ENCODE peak calls at places on chromosomes 5 and 9, in five cellular contexts. O is breast epithelium, K is stomach, T is sigmoid colon, X is suprapubic skin. M is an unnamed sample.

GRCh38 chr9:106677815-106678214 is 185.2 kb upstream of the ZNF462 start:
- DNase-seq in T (no peak), O (no peak), X (no peak), K (no peak), M (no peak)

GRCh38 chr5:146720132-146720531 is 158.4 kb downstream of the PPP2R2B start:
- DNase-seq in O (no peak), K (no peak), T (no peak), X (no peak), M (no peak)

GRCh38 chr5:14676320-14676719 is 11.8 kb downstream of the OTULIN start:
- DNase-seq in O (no peak), T (no peak), K (peak), X (no peak), M (no peak)

GRCh38 chr5:169707714-169708113 is 70.6 kb downstream of the DOCK2 start:
- DNase-seq in O (no peak), X (no peak), T (no peak), K (no peak), M (no peak)

GRCh38 chr5:18113724-18114123 is 479.5 kb downstream of the TAF11L14 start:
- DNase-seq in O (no peak), T (no peak), X (no peak), K (no peak), M (peak)

GRCh38 chr9:131273791-131274673 is 2.3 kb downstream of the FAM78A start:
- DNase-seq in X (no peak), T (no peak), K (no peak), O (no peak), M (no peak)

GRCh38 chr5:36635721-36636390 is 29.4 kb downstream of the SLC1A3 start:
- DNase-seq in T (no peak), O (no peak), X (no peak), K (no peak), M (no peak)

GRCh38 chr5:71830626-71831539 is 111.8 kb downstream of the CARTPT start:
- DNase-seq in T (peak), O (peak), K (peak), X (no peak), M (no peak)

GRCh38 chr9:81634437-81634836 is 54.9 kb downstream of the TLE1 start:
- DNase-seq in K (no peak), O (no peak), T (no peak), X (no peak), M (no peak)

GRCh38 chr5:55172051-55172899 is 702 bp downstream of the CDC20B start:
- DNase-seq in K (peak), X (no peak), O (peak), T (peak), M (peak)
- H3K4me3 ChIP-seq in K (peak), X (peak), O (peak), T (peak), M (peak)

GRCh38 chr5:10726179-10726912 is 34.7 kb downstream of the DAP start:
- DNase-seq in K (no peak), X (no peak), O (no peak), T (no peak), M (no peak)
- TF ChIP-seq POLR2AphosphoS5 in K (peak), X (no peak), O (no peak), T (no peak), M (no peak)

DNA sequence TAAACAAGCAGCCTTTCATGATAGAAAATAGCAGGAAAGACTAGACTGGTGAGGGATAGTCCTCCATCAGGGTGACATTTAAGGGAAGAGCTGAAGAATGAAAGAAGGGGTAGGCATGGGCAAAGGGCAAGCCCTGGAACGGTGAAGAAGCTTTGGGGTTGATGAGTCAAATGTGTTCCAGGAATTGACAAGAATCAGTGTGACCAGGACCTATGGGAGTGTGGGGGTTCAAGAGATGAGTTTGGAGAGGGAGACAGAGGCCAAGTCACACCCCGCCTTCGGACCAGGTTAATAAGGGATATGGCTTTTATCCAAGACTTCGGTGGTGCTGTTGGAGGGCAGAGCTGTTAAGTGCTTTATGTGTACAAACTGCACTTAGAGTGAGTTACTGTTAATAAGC is 900 bp downstream of the PMPCA start:
- DNase-seq in T (no peak), K (no peak), X (no peak), O (no peak), M (no peak)
- H3K4me3 ChIP-seq in T (peak), K (peak), X (peak), O (peak), M (peak)

DNA sequence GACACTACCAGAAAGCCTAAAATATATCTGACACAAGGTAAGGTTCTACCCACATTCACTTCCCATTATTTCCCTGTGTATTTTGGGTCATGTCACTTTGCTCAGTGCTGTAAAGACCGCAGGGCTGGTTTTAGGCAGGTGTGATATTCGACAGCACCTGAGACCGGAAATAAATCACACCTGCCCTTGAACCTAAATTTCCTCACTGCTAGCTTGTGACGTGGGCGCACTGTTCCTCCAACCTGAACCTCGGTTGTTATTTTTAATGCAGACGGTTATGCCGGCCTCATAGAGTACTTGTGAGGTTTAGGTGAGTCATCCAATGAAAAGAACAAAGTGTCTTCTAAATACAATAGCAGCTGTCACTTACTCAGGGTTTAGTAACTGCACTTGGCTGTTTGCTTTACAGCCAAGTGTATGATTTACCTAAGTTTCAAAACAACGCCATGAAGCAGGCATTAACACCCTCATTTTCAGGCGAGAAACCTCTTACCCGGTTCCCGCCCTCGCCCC is 20.7 kb upstream of the ZNF782 start:
- DNase-seq in K (peak), X (no peak), T (no peak), O (peak), M (no peak)
- TF ChIP-seq POLR2AphosphoS5 in K (peak), X (peak), T (no peak), O (peak), M (no peak)

DNA sequence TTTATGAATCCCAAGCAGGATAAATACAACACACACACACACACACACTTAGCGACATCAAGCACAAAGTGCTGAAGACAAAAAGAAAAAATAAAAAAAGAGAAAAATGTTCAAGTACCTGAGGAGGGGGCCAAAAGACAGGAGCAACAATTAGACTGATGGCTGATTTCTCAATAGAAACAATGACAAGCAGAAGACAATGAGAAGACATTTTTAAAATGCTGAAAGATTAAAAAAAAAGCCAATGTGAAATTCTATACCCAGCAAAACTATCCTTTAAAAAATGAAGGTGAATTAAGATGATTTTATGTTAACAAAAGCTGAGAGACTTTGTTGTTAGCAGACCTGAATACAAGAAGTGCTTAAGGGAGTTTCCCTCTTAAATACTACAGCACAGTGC is 1.0 kb upstream of the RANBP17 start:
- DNase-seq in K (no peak), X (no peak), T (no peak), O (no peak), M (no peak)
- H3K4me3 ChIP-seq in K (no peak), X (no peak), T (no peak), O (no peak), M (no peak)